ENCODE peak calls at places on chromosomes 1 and 21, in four cellular contexts. W, G, N and M are unnamed samples.

GRCh38 chr1:232377494-232377770 is 252.5 kb downstream of the SIPA1L2 start:
- DNase-seq in W (peak; percentile 73), G (no peak), N (peak; percentile 80), M (no peak)

GRCh38 chr1:99827970-99828369 is 22.2 kb upstream of the AGL start:
- DNase-seq in W (no peak), G (no peak), N (no peak), M (no peak)

GRCh38 chr1:228455715-228456114 is 31.5 kb upstream of the RNF187 start:
- DNase-seq in N (peak; percentile 53), G (no peak), W (peak; percentile 22), M (no peak)

GRCh38 chr1:180815188-180815587 is 97.5 kb upstream of the KIAA1614 start:
- DNase-seq in W (no peak), G (no peak), N (no peak), M (no peak)

GRCh38 chr1:212228591-212229119 is 56.6 kb upstream of the PPP2R5A start:
- DNase-seq in W (no peak), N (no peak), G (no peak), M (peak; percentile 92)

GRCh38 chr1:100816049-100816448 is 78.6 kb downstream of the EXTL2 start:
- DNase-seq in W (no peak), G (no peak), N (no peak), M (no peak)

GRCh38 chr1:67970088-67970487 is 80.3 kb downstream of the DIRAS3 start:
- DNase-seq in N (peak; percentile 67), G (no peak), W (peak; percentile 52), M (no peak)

GRCh38 chr21:34351786-34352241 is 12.0 kb upstream of the KCNE2 start:
- DNase-seq in W (peak; percentile 40), N (peak; percentile 41), G (peak; percentile 59), M (peak; percentile 70)

GRCh38 chr1:226647719-226648118 is 91.4 kb downstream of the ITPKB start:
- DNase-seq in W (no peak), G (no peak), N (no peak), M (no peak)

GRCh38 chr21:22250355-22250754 is 1252.1 kb downstream of the NCAM2 start:
- DNase-seq in N (no peak), W (no peak), G (no peak), M (no peak)

GRCh38 chr21:43997766-43998742 is 14.1 kb upstream of the TRAPPC10 start:
- DNase-seq in N (no peak), G (no peak), W (no peak), M (no peak)

GRCh38 chr1:37338658-37339057 is 135.7 kb upstream of the ZC3H12A start:
- DNase-seq in G (no peak), W (no peak), N (no peak), M (no peak)

GRCh38 chr1:202160377-202160940 is at the start of gene PTPN7:
- DNase-seq in N (no peak), W (no peak), G (no peak), M (peak; percentile 51)

GRCh38 chr1:68185743-68186142 is 46.6 kb downstream of the WLS start:
- DNase-seq in G (no peak), N (no peak), W (no peak), M (no peak)

GRCh38 chr1:115314765-115315164 is 23.3 kb downstream of the NGF start:
- DNase-seq in W (peak; percentile 83), G (no peak), N (no peak), M (no peak)

GRCh38 chr1:26046313-26047031 is 554 bp upstream of the SLC30A2 start:
- DNase-seq in N (no peak), G (no peak), W (no peak), M (no peak)
- H3K27me3 ChIP-seq in N (peaks cover 59% of the 10 kb centered on the region), G (peaks cover 16% of the 10 kb centered on the region), W (peaks cover 66% of the 10 kb centered on the region), M (peaks cover 6% of the 10 kb centered on the region)

GRCh38 chr1:208084764-208085163 is 159.4 kb downstream of the PLXNA2 start:
- DNase-seq in G (no peak), W (no peak), N (no peak), M (no peak)

GRCh38 chr1:208084220-208084619 is 160.0 kb downstream of the PLXNA2 start:
- DNase-seq in W (no peak), N (no peak), G (no peak), M (no peak)

GRCh38 chr1:208086116-208086515 is 158.1 kb downstream of the PLXNA2 start:
- DNase-seq in N (peak; percentile 53), G (no peak), W (peak; percentile 5), M (no peak)

GRCh38 chr1:208083715-208084085 is 160.5 kb downstream of the PLXNA2 start:
- DNase-seq in W (no peak), G (no peak), N (no peak), M (no peak)

GRCh38 chr1:208085655-208086054 is 158.5 kb downstream of the PLXNA2 start:
- DNase-seq in W (no peak), N (no peak), G (no peak), M (no peak)
- H3K27ac ChIP-seq in W (no peak overlapping the region), N (no peak overlapping the region), G (no peak overlapping the region), M (no peak overlapping the region)

GRCh38 chr1:91505086-91505485 is 4.4 kb downstream of the CDC7 start:
- DNase-seq in N (no peak), G (no peak), W (no peak), M (no peak)
- H3K4me3 ChIP-seq in N (no peak overlapping the region), G (no peak overlapping the region), W (no peak overlapping the region), M (no peak overlapping the region)

DNA sequence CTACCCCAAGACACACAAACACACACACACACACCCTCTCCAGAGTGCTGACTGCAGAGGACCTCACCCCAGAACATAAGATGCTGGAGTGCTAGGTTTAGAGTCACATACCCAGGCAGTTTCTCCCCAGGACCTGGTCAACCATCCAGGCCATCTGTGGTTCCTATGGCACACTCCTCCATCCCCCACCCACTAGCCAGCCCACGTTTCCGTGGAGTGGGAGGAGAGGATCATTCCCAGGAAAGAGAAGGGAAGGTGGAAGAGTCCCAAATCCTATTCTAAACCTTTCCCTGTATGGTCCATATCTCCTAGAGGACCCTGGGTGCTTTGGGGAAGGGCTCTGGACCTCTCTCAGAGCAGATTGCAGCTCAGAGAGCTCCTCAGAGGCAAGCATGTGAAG is 1.1 kb downstream of the KCNJ9 start:
- DNase-seq in W (no peak), N (no peak), G (no peak), M (no peak)
- H3K27me3 ChIP-seq in W (peaks cover 67% of the 10 kb centered on the region), N (peaks cover 34% of the 10 kb centered on the region), G (peaks cover 15% of the 10 kb centered on the region), M (no peaks in the 10 kb centered on the region)

DNA sequence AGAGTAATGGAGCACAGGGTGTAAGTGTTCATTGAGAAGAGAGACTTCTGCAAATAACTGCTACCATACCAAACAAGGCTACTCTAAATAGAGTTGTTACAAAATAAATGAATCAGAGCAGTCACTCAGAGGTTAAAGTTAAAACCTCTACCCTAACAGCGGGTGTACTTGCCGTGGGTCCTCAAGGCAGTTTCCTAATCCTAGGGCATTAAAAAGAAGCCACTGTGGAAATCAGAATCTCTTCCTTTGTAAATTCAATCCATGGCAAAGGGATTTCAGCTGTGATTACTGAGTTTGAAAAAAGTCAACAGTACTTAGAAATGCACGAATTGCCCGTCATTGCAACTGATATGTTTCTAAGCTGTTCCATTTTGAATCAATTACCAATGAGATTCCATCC is 13.5 kb downstream of the TBX15 start:
- DNase-seq in G (no peak), W (no peak), N (no peak), M (no peak)
- H3K27ac ChIP-seq in G (no peak overlapping the region), W (no peak overlapping the region), N (no peak overlapping the region), M (no peak overlapping the region)

GRCh38 chr1:204495078-204495753 is 611 bp upstream of the PIK3C2B start:
- DNase-seq in W (no peak), N (no peak), G (no peak), M (no peak)
- H3K4me3 ChIP-seq in W (peak overlapping the region; percentile 63), N (peak overlapping the region; percentile 78), G (peak overlapping the region; percentile 78), M (peak overlapping the region; percentile 74)